ENCODE peak calls at places on chromosome 12, in nine cellular contexts. One of them, this sample, is unnamed.

GRCh38 chr12:25977047-25977446 is 18.6 kb downstream of the RASSF8 start:
- DNase-seq in AG08396: peak; percentile 14
- DNase-seq in WTC11: no peak
- DNase-seq in BJ: no peak
- DNase-seq in activated T-helper 1 cell treated with Interleukin-2 at 50 U/mL for 16 hours: no peak
- DNase-seq in choroid plexus epithelial cell: no peak
- DNase-seq in A172: peak; percentile 66
- DNase-seq in amniotic stem cell: no peak
- DNase-seq in GM23248: peak; percentile 92
- DNase-seq in this sample: no peak

GRCh38 chr12:3231399-3231876 is 154.3 kb downstream of the TSPAN9 start:
- DNase-seq in AG08396: no peak
- DNase-seq in WTC11: peak; percentile 67
- DNase-seq in BJ: no peak
- DNase-seq in activated T-helper 1 cell treated with Interleukin-2 at 50 U/mL for 16 hours: no peak
- DNase-seq in choroid plexus epithelial cell: no peak
- DNase-seq in A172: peak; percentile 19
- DNase-seq in amniotic stem cell: no peak
- DNase-seq in GM23248: no peak
- DNase-seq in this sample: no peak

GRCh38 chr12:95693689-95694088 is 96.9 kb downstream of the NTN4 start:
- DNase-seq in AG08396: no peak
- DNase-seq in WTC11: no peak
- DNase-seq in BJ: no peak
- DNase-seq in activated T-helper 1 cell treated with Interleukin-2 at 50 U/mL for 16 hours: no peak
- DNase-seq in choroid plexus epithelial cell: no peak
- DNase-seq in A172: no peak
- DNase-seq in amniotic stem cell: no peak
- DNase-seq in GM23248: no peak
- DNase-seq in this sample: no peak

GRCh38 chr12:122951406-122951805 is 14.9 kb downstream of the ABCB9 start:
- DNase-seq in AG08396: no peak
- DNase-seq in WTC11: no peak
- DNase-seq in BJ: no peak
- DNase-seq in activated T-helper 1 cell treated with Interleukin-2 at 50 U/mL for 16 hours: no peak
- DNase-seq in choroid plexus epithelial cell: peak; percentile 25
- DNase-seq in A172: no peak
- DNase-seq in amniotic stem cell: no peak
- DNase-seq in GM23248: peak; percentile 60
- DNase-seq in this sample: no peak

GRCh38 chr12:107759410-107759809 is 1.5 kb downstream of the PRDM4 start:
- DNase-seq in AG08396: peak; percentile 78
- DNase-seq in WTC11: no peak
- DNase-seq in BJ: peak; percentile 55
- DNase-seq in activated T-helper 1 cell treated with Interleukin-2 at 50 U/mL for 16 hours: no peak
- DNase-seq in choroid plexus epithelial cell: peak; percentile 89
- DNase-seq in A172: peak; percentile 83
- DNase-seq in amniotic stem cell: peak; percentile 64
- DNase-seq in GM23248: peak; percentile 96
- DNase-seq in this sample: peak; percentile 19

GRCh38 chr12:47848853-47849252 is 29.1 kb upstream of the HDAC7 start:
- DNase-seq in AG08396: no peak
- DNase-seq in WTC11: no peak
- DNase-seq in BJ: no peak
- DNase-seq in activated T-helper 1 cell treated with Interleukin-2 at 50 U/mL for 16 hours: no peak
- DNase-seq in choroid plexus epithelial cell: no peak
- DNase-seq in A172: no peak
- DNase-seq in amniotic stem cell: no peak
- DNase-seq in GM23248: no peak
- DNase-seq in this sample: no peak

GRCh38 chr12:28130625-28131598 is 59.3 kb upstream of the CCDC91 start:
- DNase-seq in AG08396: peak; percentile 44
- DNase-seq in WTC11: no peak
- DNase-seq in BJ: peak; percentile 40
- DNase-seq in activated T-helper 1 cell treated with Interleukin-2 at 50 U/mL for 16 hours: no peak
- DNase-seq in choroid plexus epithelial cell: peak; percentile 99
- DNase-seq in A172: peak; percentile 96
- DNase-seq in amniotic stem cell: peak; percentile 93
- DNase-seq in GM23248: peak; percentile 96
- DNase-seq in this sample: no peak

GRCh38 chr12:104213952-104214351 is 1.6 kb upstream of the TXNRD1 start:
- DNase-seq in AG08396: peak; percentile 59
- DNase-seq in WTC11: no peak
- DNase-seq in BJ: peak; percentile 98
- DNase-seq in activated T-helper 1 cell treated with Interleukin-2 at 50 U/mL for 16 hours: no peak
- DNase-seq in choroid plexus epithelial cell: peak; percentile 82
- DNase-seq in A172: peak; percentile 82
- DNase-seq in amniotic stem cell: no peak
- DNase-seq in GM23248: peak; percentile 80
- DNase-seq in this sample: peak; percentile 97

GRCh38 chr12:55057466-55057865 is 37.7 kb downstream of the NEUROD4 start:
- DNase-seq in AG08396: no peak
- DNase-seq in WTC11: no peak
- DNase-seq in BJ: no peak
- DNase-seq in activated T-helper 1 cell treated with Interleukin-2 at 50 U/mL for 16 hours: no peak
- DNase-seq in choroid plexus epithelial cell: no peak
- DNase-seq in A172: no peak
- DNase-seq in amniotic stem cell: no peak
- DNase-seq in GM23248: no peak
- DNase-seq in this sample: no peak

GRCh38 chr12:124909831-124910560 is 4.5 kb downstream of the UBC start:
- DNase-seq in AG08396: no peak
- DNase-seq in WTC11: no peak
- DNase-seq in BJ: no peak
- DNase-seq in activated T-helper 1 cell treated with Interleukin-2 at 50 U/mL for 16 hours: no peak
- DNase-seq in choroid plexus epithelial cell: peak; percentile 45
- DNase-seq in A172: peak; percentile 22
- DNase-seq in amniotic stem cell: no peak
- DNase-seq in GM23248: peak; percentile 59
- DNase-seq in this sample: no peak

GRCh38 chr12:104357431-104357952 is 54.0 kb downstream of the EID3 start:
- DNase-seq in AG08396: peak; percentile 45
- DNase-seq in WTC11: no peak
- DNase-seq in BJ: no peak
- DNase-seq in activated T-helper 1 cell treated with Interleukin-2 at 50 U/mL for 16 hours: no peak
- DNase-seq in choroid plexus epithelial cell: peak; percentile 85
- DNase-seq in A172: peak; percentile 46
- DNase-seq in amniotic stem cell: no peak
- DNase-seq in GM23248: peak; percentile 57
- DNase-seq in this sample: no peak

GRCh38 chr12:109518820-109519665 is 41.6 kb downstream of the UBE3B start:
- DNase-seq in AG08396: peak; percentile 77
- DNase-seq in WTC11: peak; percentile 70
- DNase-seq in BJ: peak; percentile 26
- DNase-seq in activated T-helper 1 cell treated with Interleukin-2 at 50 U/mL for 16 hours: peak; percentile 5
- DNase-seq in choroid plexus epithelial cell: peak; percentile 74
- DNase-seq in A172: peak; percentile 63
- DNase-seq in amniotic stem cell: peak; percentile 50
- DNase-seq in GM23248: peak; percentile 81
- DNase-seq in this sample: peak; percentile 44

This sample was measured in AG09319.